ENCODE peak calls at places on chromosomes 13 and 19, in four cellular contexts. N is upper lobe of right lung, G is HAP-1, P is Calu3. H is an unnamed sample.

GRCh38 chr19:1087813-1088418 is 7.3 kb downstream of the POLR2E start:
- DNase-seq in P (no peak), G (no peak), N (no peak), H (no peak)

GRCh38 chr19:36144624-36145023 is 4.8 kb downstream of the CAPNS1 start:
- DNase-seq in N (no peak), G (no peak), P (no peak), H (no peak)

GRCh38 chr19:7265963-7266362 is 28.3 kb downstream of the INSR start:
- DNase-seq in N (no peak), G (no peak), P (no peak), H (no peak)

GRCh38 chr13:44815507-44816074 is 173.7 kb downstream of the NUFIP1 start:
- DNase-seq in N (no peak), P (peak), G (peak), H (peak)

GRCh38 chr13:109737046-109737573 is 49.3 kb downstream of the IRS2 start:
- DNase-seq in N (no peak), G (no peak), P (no peak), H (peak)

GRCh38 chr19:11814707-11815050 is 606 bp downstream of the ZNF440 start:
- DNase-seq in G (no peak), P (peak), N (no peak), H (peak)

GRCh38 chr13:22127277-22128143 is 456.6 kb downstream of the FGF9 start:
- DNase-seq in G (no peak), N (no peak), P (no peak), H (no peak)

GRCh38 chr13:113768018-113768905 is 9.2 kb downstream of the TMEM255B start:
- DNase-seq in G (no peak), P (no peak), N (peak), H (no peak)

GRCh38 chr19:57267294-57267693 is 13.0 kb upstream of the ZNF460 start:
- DNase-seq in P (no peak), N (no peak), G (peak), H (no peak)

GRCh38 chr13:36839981-36840380 is 21.0 kb downstream of the RFXAP start:
- DNase-seq in G (no peak), N (no peak), P (peak), H (no peak)

H was measured in cardiac muscle cell.